ENCODE peak calls at places on chromosome 5, in eight cellular contexts. K, Q, T, V, D, X, C and L are unnamed samples.

GRCh38 chr5:172075655-172076054 is 69.2 kb upstream of the FBXW11 start:
- DNase-seq in V (no peak), K (no peak), C (no peak), X (no peak), D (no peak), Q (no peak), T (no peak), L (no peak)

GRCh38 chr5:160187091-160187490 is 42.2 kb upstream of the FABP6 start:
- DNase-seq in K (no peak), X (no peak), D (no peak), V (no peak), C (peak), T (no peak), Q (peak), L (no peak)

GRCh38 chr5:14968796-14969195 is 97.2 kb upstream of the ANKH start:
- DNase-seq in T (no peak), C (no peak), Q (no peak), X (no peak), D (no peak), V (no peak), K (no peak), L (no peak)

GRCh38 chr5:52776116-52776515 is 11.6 kb upstream of the ITGA1 start:
- DNase-seq in V (no peak), X (no peak), Q (no peak), K (no peak), T (no peak), C (no peak), D (no peak), L (no peak)

GRCh38 chr5:133274597-133274935 is 222.8 kb downstream of the HSPA4 start:
- DNase-seq in C (peak), T (no peak), X (no peak), V (no peak), D (no peak), K (no peak), Q (no peak), L (no peak)

GRCh38 chr5:42887575-42887974 is 75.9 kb upstream of the SELENOP start:
- DNase-seq in K (no peak), D (no peak), C (no peak), X (no peak), T (no peak), V (no peak), Q (no peak), L (no peak)

GRCh38 chr5:128349044-128349629 is 188.9 kb downstream of the FBN2 start:
- DNase-seq in D (no peak), C (no peak), V (peak), X (peak), K (no peak), T (peak), Q (no peak), L (peak)

GRCh38 chr5:64678400-64678799 is 11.9 kb upstream of the SHISAL2B start:
- DNase-seq in D (no peak), V (no peak), X (no peak), C (no peak), T (no peak), Q (peak), K (no peak), L (peak)

GRCh38 chr5:180898621-180899246 is at the start of gene BTNL8:
- DNase-seq in T (no peak), X (peak), D (no peak), C (no peak), Q (no peak), K (no peak), V (no peak), L (peak)

GRCh38 chr5:32233696-32234447 is 59.8 kb upstream of the GOLPH3 start:
- DNase-seq in C (peak), D (no peak), X (peak), K (no peak), T (peak), Q (no peak), V (peak), L (peak)

GRCh38 chr5:72125271-72125670 is 18.0 kb downstream of the MAP1B start:
- DNase-seq in K (no peak), X (no peak), C (no peak), Q (no peak), V (no peak), T (no peak), D (no peak), L (no peak)

GRCh38 chr5:160799160-160799559 is 52.9 kb downstream of the ATP10B start:
- DNase-seq in K (no peak), V (no peak), Q (no peak), X (no peak), D (no peak), C (no peak), T (no peak), L (no peak)

GRCh38 chr5:54186912-54187445 is 123.4 kb downstream of the ARL15 start:
- DNase-seq in C (peak), T (no peak), X (no peak), Q (peak), D (no peak), V (no peak), K (peak), L (no peak)

GRCh38 chr5:62256161-62257017 is 49.6 kb upstream of the KIF2A start:
- DNase-seq in T (no peak), D (no peak), K (no peak), X (no peak), C (no peak), Q (peak), V (peak), L (no peak)

GRCh38 chr5:66527478-66527877 is 68.7 kb upstream of the MAST4 start:
- DNase-seq in D (no peak), C (no peak), T (no peak), Q (no peak), X (no peak), K (no peak), V (no peak), L (no peak)

GRCh38 chr5:3671366-3671765 is 75.7 kb downstream of the IRX1 start:
- DNase-seq in T (no peak), X (no peak), K (no peak), V (no peak), C (no peak), Q (no peak), D (no peak), L (peak)

GRCh38 chr5:132410451-132411381 is 41.2 kb downstream of the SLC22A5 start:
- DNase-seq in T (peak), K (peak), V (peak), X (peak), C (peak), Q (peak), D (peak), L (no peak)

GRCh38 chr5:147534172-147534951 is 24.5 kb upstream of the DPYSL3 start:
- DNase-seq in K (no peak), D (no peak), V (peak), C (peak), Q (no peak), T (no peak), X (no peak), L (no peak)

GRCh38 chr5:21681906-21682305 is 1171.2 kb downstream of the CDH12 start:
- DNase-seq in D (no peak), V (no peak), K (no peak), Q (no peak), X (no peak), T (no peak), C (no peak), L (no peak)

GRCh38 chr5:171571663-171572062 is 152.2 kb downstream of the FGF18 start:
- DNase-seq in C (peak), K (no peak), V (peak), X (no peak), T (peak), Q (no peak), D (no peak), L (peak)

GRCh38 chr5:163658702-163659567 is 153.5 kb downstream of the MAT2B start:
- DNase-seq in C (no peak), D (no peak), Q (no peak), T (no peak), K (no peak), X (no peak), V (no peak), L (no peak)

GRCh38 chr5:135209495-135209837 is 175.4 kb upstream of the PITX1 start:
- DNase-seq in V (no peak), C (no peak), K (no peak), D (no peak), X (peak), T (no peak), Q (no peak), L (no peak)

GRCh38 chr5:168347368-168347767 is 55.9 kb downstream of the WWC1 start:
- DNase-seq in Q (no peak), V (no peak), C (no peak), T (no peak), X (no peak), D (no peak), K (no peak), L (no peak)

GRCh38 chr5:4199461-4199860 is 603.8 kb downstream of the IRX1 start:
- DNase-seq in Q (peak), X (no peak), T (no peak), V (no peak), K (no peak), C (no peak), D (no peak), L (no peak)

GRCh38 chr5:180519098-180519497 is 24.9 kb downstream of the CNOT6 start:
- DNase-seq in D (no peak), C (peak), V (peak), T (no peak), Q (peak), K (no peak), X (no peak), L (no peak)

GRCh38 chr5:127766556-127767335 is 63.6 kb downstream of the CCDC192 start:
- DNase-seq in X (no peak), Q (peak), V (peak), K (no peak), T (no peak), D (no peak), C (peak), L (no peak)

GRCh38 chr5:74581988-74582365 is 58.6 kb downstream of the ENC1 start:
- DNase-seq in T (peak), D (no peak), K (no peak), X (peak), V (peak), Q (no peak), C (no peak), L (peak)

GRCh38 chr5:103308774-103309173 is 50.2 kb downstream of the MACIR start:
- DNase-seq in C (no peak), X (no peak), V (no peak), Q (no peak), T (no peak), K (no peak), D (no peak), L (no peak)

GRCh38 chr5:118301696-118302095 is 686.7 kb downstream of the DTWD2 start:
- DNase-seq in Q (no peak), C (no peak), K (no peak), T (no peak), V (no peak), X (no peak), D (no peak), L (no peak)

GRCh38 chr5:81572201-81572600 is 178.3 kb upstream of the ACOT12 start:
- DNase-seq in D (no peak), T (no peak), K (no peak), C (peak), X (no peak), V (no peak), Q (no peak), L (no peak)

GRCh38 chr5:42542106-42542505 is 118.9 kb downstream of the GHR start:
- DNase-seq in D (no peak), K (no peak), X (no peak), C (no peak), Q (no peak), T (no peak), V (no peak), L (no peak)

GRCh38 chr5:172429201-172429940 is 25.0 kb downstream of the SH3PXD2B start:
- DNase-seq in Q (no peak), D (no peak), T (no peak), V (peak), X (no peak), K (peak), C (peak), L (no peak)

GRCh38 chr5:127551410-127552041 is 34.1 kb downstream of the PRRC1 start:
- DNase-seq in V (no peak), T (no peak), K (no peak), D (no peak), X (no peak), C (no peak), Q (no peak), L (no peak)

GRCh38 chr5:174229640-174230350 is 184.3 kb downstream of the NSG2 start:
- DNase-seq in V (peak), D (no peak), T (peak), Q (no peak), K (no peak), C (peak), X (no peak), L (peak)

GRCh38 chr5:159324097-159324760 is 6.1 kb downstream of the IL12B start:
- DNase-seq in T (peak), D (no peak), C (peak), X (no peak), Q (no peak), K (no peak), V (peak), L (peak)

GRCh38 chr5:52665544-52665943 is 122.2 kb upstream of the ITGA1 start:
- DNase-seq in Q (no peak), V (no peak), D (no peak), K (no peak), X (no peak), T (no peak), C (peak), L (no peak)

GRCh38 chr5:115947260-115947659 is 15.0 kb upstream of the LVRN start:
- DNase-seq in X (no peak), T (no peak), C (peak), V (peak), Q (no peak), K (no peak), D (no peak), L (peak)

GRCh38 chr5:122089614-122090013 is 11.6 kb upstream of the LOX start:
- DNase-seq in C (peak), X (no peak), T (no peak), V (peak), Q (no peak), D (no peak), K (no peak), L (peak)

GRCh38 chr5:74075496-74075895 is 449.5 kb downstream of the ARHGEF28 start:
- DNase-seq in D (no peak), C (no peak), K (no peak), Q (peak), T (no peak), V (no peak), X (no peak), L (no peak)

DNA sequence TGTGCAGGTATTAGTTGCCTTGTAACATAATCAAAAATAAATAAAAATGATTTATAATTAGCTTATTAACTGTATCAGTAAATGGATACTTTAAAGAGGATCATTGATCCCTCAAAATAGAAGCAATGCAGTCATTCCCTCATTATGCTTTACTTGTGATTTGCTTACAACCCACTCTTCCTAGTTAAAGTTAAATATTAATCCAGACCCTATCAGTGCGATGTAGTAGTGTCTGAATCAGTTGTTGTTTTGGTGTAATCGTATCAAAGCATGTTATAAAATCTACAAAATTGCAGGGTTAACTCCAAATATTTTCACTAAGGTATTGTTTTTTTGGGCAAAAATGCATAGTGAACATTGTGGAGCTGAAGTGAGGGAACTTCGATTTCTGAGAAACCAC is 17.6 kb downstream of the TENT4A start:
- DNase-seq in K (no peak), V (no peak), T (no peak), C (no peak), D (no peak), Q (no peak), X (no peak), L (no peak)
- H3K9ac ChIP-seq in K (no peak), V (no peak), T (no peak), C (no peak), D (no peak), Q (no peak), X (no peak), L (no peak)

GRCh38 chr5:169804861-169805260 is 167.8 kb downstream of the DOCK2 start:
- DNase-seq in C (peak), D (no peak), X (no peak), V (peak), T (no peak), Q (no peak), K (no peak), L (no peak)
- H3K9ac ChIP-seq in C (peak), D (no peak), X (no peak), V (no peak), T (no peak), Q (no peak), K (no peak), L (no peak)

DNA sequence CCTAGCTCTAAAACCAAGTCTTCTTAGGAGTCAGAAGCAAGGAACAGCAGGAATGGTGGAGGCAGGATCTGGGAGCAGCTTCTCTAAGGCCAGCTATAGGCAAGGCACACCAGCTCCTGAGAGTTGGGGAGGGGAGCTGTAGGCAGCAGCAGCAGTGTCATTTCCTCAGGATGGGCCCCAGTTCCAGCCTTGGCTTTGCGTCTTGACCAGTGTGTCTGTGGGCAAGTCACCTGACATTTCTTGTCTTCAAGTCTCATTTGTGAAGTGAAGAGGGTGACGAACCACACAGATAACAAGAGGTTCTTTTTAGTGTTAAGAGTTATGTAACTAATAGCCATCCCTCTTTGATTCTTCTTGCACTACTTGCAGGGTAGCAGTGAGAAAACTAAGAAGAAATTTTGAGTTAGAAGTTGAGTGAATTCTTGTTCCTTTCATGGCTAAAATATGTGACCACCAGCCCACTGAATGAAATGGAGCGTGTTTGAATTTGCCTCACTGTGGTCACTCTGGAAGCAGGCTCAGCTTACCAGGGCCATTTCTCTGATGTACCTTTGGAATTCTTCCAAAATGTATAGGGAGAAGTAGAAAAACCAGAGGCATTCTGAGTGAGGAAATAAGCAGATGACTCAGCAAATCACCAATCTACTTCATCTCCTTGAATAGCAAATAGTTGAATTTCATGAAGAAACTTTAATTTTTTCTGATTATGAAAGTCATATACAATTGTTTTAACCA is 42.4 kb downstream of the RHOBTB3 start:
- DNase-seq in D (no peak), V (peak), X (no peak), Q (no peak), K (no peak), C (peak), T (peak), L (peak)
- H3K9ac ChIP-seq in D (peak), V (no peak), X (no peak), Q (no peak), K (no peak), C (no peak), T (no peak), L (no peak)

GRCh38 chr5:138274189-138274853 is at the start of gene GFRA3:
- DNase-seq in V (peak), K (no peak), C (peak), D (peak), X (no peak), T (no peak), Q (peak), L (no peak)
- H3K9ac ChIP-seq in V (no peak), K (no peak), C (no peak), D (peak), X (no peak), T (no peak), Q (peak), L (no peak)

GRCh38 chr5:10548418-10549122 is 15.3 kb upstream of the ANKRD33B start:
- DNase-seq in Q (no peak), C (no peak), T (no peak), V (no peak), X (no peak), K (peak), D (no peak), L (no peak)

GRCh38 chr5:10546186-10546585 is 17.7 kb upstream of the ANKRD33B start:
- DNase-seq in V (no peak), K (no peak), X (no peak), T (no peak), D (no peak), Q (no peak), C (no peak), L (no peak)

GRCh38 chr5:10553476-10553875 is 10.4 kb upstream of the ANKRD33B start:
- DNase-seq in T (no peak), C (no peak), V (no peak), X (no peak), D (no peak), Q (no peak), K (no peak), L (no peak)

GRCh38 chr5:10552183-10553143 is 11.4 kb upstream of the ANKRD33B start:
- DNase-seq in V (peak), K (no peak), X (no peak), Q (no peak), D (no peak), T (peak), C (no peak), L (no peak)

DNA sequence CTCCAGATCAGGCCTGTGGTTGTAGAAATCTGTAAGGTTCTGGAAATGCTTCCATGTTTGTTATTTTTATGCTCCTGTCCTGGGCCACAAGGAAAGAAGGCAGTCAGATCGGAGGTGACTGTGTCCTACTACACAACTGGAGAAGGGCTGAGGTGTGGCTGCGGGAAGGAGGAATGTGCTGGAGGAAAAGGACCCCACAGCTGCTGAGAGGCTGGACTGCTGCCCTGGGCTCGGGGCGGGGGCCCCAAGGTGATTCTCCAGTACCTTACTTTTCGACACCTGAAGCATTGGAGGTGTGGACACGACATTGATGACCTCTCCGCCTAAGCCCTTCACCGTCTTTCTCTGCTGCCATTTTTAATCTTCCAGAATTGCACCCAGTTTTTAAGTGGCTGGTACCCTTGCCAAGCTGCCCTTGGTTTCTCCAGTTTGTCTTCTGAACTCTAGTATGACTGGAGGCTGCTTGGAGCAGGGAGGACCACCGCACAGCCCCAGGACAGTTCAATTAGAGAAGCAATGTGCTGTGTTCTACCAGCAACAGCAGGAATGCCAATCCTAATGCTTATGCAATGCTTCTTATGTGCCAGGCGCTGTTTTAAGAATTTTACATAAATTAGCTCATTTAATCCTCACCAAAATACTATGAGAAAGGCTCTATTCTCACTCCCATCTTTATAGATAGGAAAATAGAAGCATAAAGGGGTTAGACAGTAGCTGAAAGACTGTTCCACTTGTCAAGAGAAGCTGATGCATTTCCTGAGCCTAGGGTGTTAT is 13.5 kb upstream of the ANKRD33B start:
- DNase-seq in K (peak), T (no peak), V (peak), Q (peak), X (no peak), C (peak), D (no peak), L (no peak)
- H3K9ac ChIP-seq in K (no peak), T (peak), V (no peak), Q (no peak), X (no peak), C (peak), D (no peak), L (no peak)